ENCODE peak calls at places on chromosomes 2 and 18, in ten cellular contexts. One of them, this sample, is unnamed.

GRCh38 chr2:33040541-33040940 is 93.8 kb downstream of the LTBP1 start:
- DNase-seq in CD8-positive, alpha-beta T cell: no peak
- DNase-seq in CD8-positive, alpha-beta memory T cell: no peak
- DNase-seq in CD4-positive, alpha-beta memory T cell: no peak
- DNase-seq in K562: no peak
- DNase-seq in right cardiac atrium: no peak
- DNase-seq in lower lobe of right lung: no peak
- DNase-seq in AG04449: no peak
- DNase-seq in GM23248: no peak
- DNase-seq in heart left ventricle: no peak
- DNase-seq in this sample: no peak

GRCh38 chr2:72033636-72034035 is 114.0 kb downstream of the CYP26B1 start:
- DNase-seq in CD8-positive, alpha-beta T cell: no peak
- DNase-seq in CD8-positive, alpha-beta memory T cell: no peak
- DNase-seq in CD4-positive, alpha-beta memory T cell: no peak
- DNase-seq in K562: no peak
- DNase-seq in right cardiac atrium: peak; percentile 72
- DNase-seq in lower lobe of right lung: no peak
- DNase-seq in AG04449: no peak
- DNase-seq in GM23248: no peak
- DNase-seq in heart left ventricle: no peak
- DNase-seq in this sample: no peak

GRCh38 chr2:18856766-18857165 is 267.4 kb upstream of the NT5C1B start:
- DNase-seq in CD8-positive, alpha-beta T cell: no peak
- DNase-seq in CD8-positive, alpha-beta memory T cell: no peak
- DNase-seq in CD4-positive, alpha-beta memory T cell: no peak
- DNase-seq in K562: no peak
- DNase-seq in right cardiac atrium: no peak
- DNase-seq in lower lobe of right lung: no peak
- DNase-seq in AG04449: no peak
- DNase-seq in GM23248: peak; percentile 39
- DNase-seq in heart left ventricle: no peak
- DNase-seq in this sample: no peak

GRCh38 chr18:51867767-51868166 is 472.2 kb upstream of the DCC start:
- DNase-seq in CD8-positive, alpha-beta T cell: no peak
- DNase-seq in CD8-positive, alpha-beta memory T cell: no peak
- DNase-seq in CD4-positive, alpha-beta memory T cell: no peak
- DNase-seq in K562: no peak
- DNase-seq in right cardiac atrium: no peak
- DNase-seq in lower lobe of right lung: no peak
- DNase-seq in AG04449: no peak
- DNase-seq in GM23248: peak; percentile 43
- DNase-seq in heart left ventricle: no peak
- DNase-seq in this sample: peak; percentile 1

GRCh38 chr2:20365249-20365817 is 14.7 kb upstream of the PUM2 start:
- DNase-seq in CD8-positive, alpha-beta T cell: no peak
- DNase-seq in CD8-positive, alpha-beta memory T cell: no peak
- DNase-seq in CD4-positive, alpha-beta memory T cell: no peak
- DNase-seq in K562: no peak
- DNase-seq in right cardiac atrium: no peak
- DNase-seq in lower lobe of right lung: no peak
- DNase-seq in AG04449: peak; percentile 28
- DNase-seq in GM23248: peak; percentile 91
- DNase-seq in heart left ventricle: no peak
- DNase-seq in this sample: no peak

GRCh38 chr2:144510206-144510991 is 9.5 kb downstream of the ZEB2 start:
- DNase-seq in CD8-positive, alpha-beta T cell: peak; percentile 69
- DNase-seq in CD8-positive, alpha-beta memory T cell: peak; percentile 84
- DNase-seq in CD4-positive, alpha-beta memory T cell: peak; percentile 56
- DNase-seq in K562: no peak
- DNase-seq in right cardiac atrium: peak; percentile 66
- DNase-seq in lower lobe of right lung: no peak
- DNase-seq in AG04449: no peak
- DNase-seq in GM23248: peak; percentile 80
- DNase-seq in heart left ventricle: no peak
- DNase-seq in this sample: no peak

GRCh38 chr2:59745085-59745484 is 808.4 kb downstream of the BCL11A start:
- DNase-seq in CD8-positive, alpha-beta T cell: no peak
- DNase-seq in CD8-positive, alpha-beta memory T cell: no peak
- DNase-seq in CD4-positive, alpha-beta memory T cell: no peak
- DNase-seq in K562: no peak
- DNase-seq in right cardiac atrium: no peak
- DNase-seq in lower lobe of right lung: no peak
- DNase-seq in AG04449: no peak
- DNase-seq in GM23248: no peak
- DNase-seq in heart left ventricle: no peak
- DNase-seq in this sample: no peak

GRCh38 chr2:15298769-15299168 is 262.4 kb downstream of the NBAS start:
- DNase-seq in CD8-positive, alpha-beta T cell: no peak
- DNase-seq in CD8-positive, alpha-beta memory T cell: no peak
- DNase-seq in CD4-positive, alpha-beta memory T cell: no peak
- DNase-seq in K562: no peak
- DNase-seq in right cardiac atrium: no peak
- DNase-seq in lower lobe of right lung: no peak
- DNase-seq in AG04449: no peak
- DNase-seq in GM23248: peak; percentile 54
- DNase-seq in heart left ventricle: no peak
- DNase-seq in this sample: peak; percentile 18

GRCh38 chr2:8310557-8311455 is 371.1 kb upstream of the ID2 start:
- DNase-seq in CD8-positive, alpha-beta T cell: peak; percentile 51
- DNase-seq in CD8-positive, alpha-beta memory T cell: peak; percentile 54
- DNase-seq in CD4-positive, alpha-beta memory T cell: peak; percentile 54
- DNase-seq in K562: no peak
- DNase-seq in right cardiac atrium: no peak
- DNase-seq in lower lobe of right lung: peak; percentile 70
- DNase-seq in AG04449: no peak
- DNase-seq in GM23248: no peak
- DNase-seq in heart left ventricle: no peak
- DNase-seq in this sample: no peak

GRCh38 chr2:26718949-26719686 is 26.6 kb downstream of the KCNK3 start:
- DNase-seq in CD8-positive, alpha-beta T cell: no peak
- DNase-seq in CD8-positive, alpha-beta memory T cell: no peak
- DNase-seq in CD4-positive, alpha-beta memory T cell: no peak
- DNase-seq in K562: no peak
- DNase-seq in right cardiac atrium: no peak
- DNase-seq in lower lobe of right lung: no peak
- DNase-seq in AG04449: no peak
- DNase-seq in GM23248: no peak
- DNase-seq in heart left ventricle: no peak
- DNase-seq in this sample: no peak

GRCh38 chr2:98730053-98730850 is 680 bp downstream of the MGAT4A start:
- DNase-seq in CD8-positive, alpha-beta T cell: peak; percentile 81
- DNase-seq in CD8-positive, alpha-beta memory T cell: peak; percentile 55
- DNase-seq in CD4-positive, alpha-beta memory T cell: peak; percentile 61
- DNase-seq in K562: no peak
- DNase-seq in right cardiac atrium: peak; percentile 73
- DNase-seq in lower lobe of right lung: peak; percentile 73
- DNase-seq in AG04449: no peak
- DNase-seq in GM23248: peak; percentile 23
- DNase-seq in heart left ventricle: peak; percentile 56
- DNase-seq in this sample: no peak

GRCh38 chr2:219460424-219460926 is 25.8 kb downstream of the SPEG start:
- DNase-seq in CD8-positive, alpha-beta T cell: no peak
- DNase-seq in CD8-positive, alpha-beta memory T cell: no peak
- DNase-seq in CD4-positive, alpha-beta memory T cell: no peak
- DNase-seq in K562: peak; percentile 57
- DNase-seq in right cardiac atrium: peak; percentile 89
- DNase-seq in lower lobe of right lung: no peak
- DNase-seq in AG04449: no peak
- DNase-seq in GM23248: peak; percentile 40
- DNase-seq in heart left ventricle: peak; percentile 82
- DNase-seq in this sample: peak; percentile 85

GRCh38 chr2:61962095-61962984 is 56.9 kb downstream of the COMMD1 start:
- DNase-seq in CD8-positive, alpha-beta T cell: no peak
- DNase-seq in CD8-positive, alpha-beta memory T cell: no peak
- DNase-seq in CD4-positive, alpha-beta memory T cell: no peak
- DNase-seq in K562: no peak
- DNase-seq in right cardiac atrium: no peak
- DNase-seq in lower lobe of right lung: no peak
- DNase-seq in AG04449: no peak
- DNase-seq in GM23248: no peak
- DNase-seq in heart left ventricle: no peak
- DNase-seq in this sample: no peak

GRCh38 chr2:169080250-169081035 is 11.1 kb downstream of the DHRS9 start:
- DNase-seq in CD8-positive, alpha-beta T cell: no peak
- DNase-seq in CD8-positive, alpha-beta memory T cell: no peak
- DNase-seq in CD4-positive, alpha-beta memory T cell: no peak
- DNase-seq in K562: no peak
- DNase-seq in right cardiac atrium: no peak
- DNase-seq in lower lobe of right lung: no peak
- DNase-seq in AG04449: no peak
- DNase-seq in GM23248: no peak
- DNase-seq in heart left ventricle: no peak
- DNase-seq in this sample: no peak
- H3K4me3 ChIP-seq in CD8-positive, alpha-beta T cell: no peak overlapping the region
- H3K4me3 ChIP-seq in CD8-positive, alpha-beta memory T cell: no peak overlapping the region
- H3K4me3 ChIP-seq in CD4-positive, alpha-beta memory T cell: no peak overlapping the region
- H3K4me3 ChIP-seq in K562: no peak overlapping the region
- H3K4me3 ChIP-seq in right cardiac atrium: no peak overlapping the region
- H3K4me3 ChIP-seq in lower lobe of right lung: no peak overlapping the region
- H3K4me3 ChIP-seq in AG04449: no peak overlapping the region
- H3K4me3 ChIP-seq in GM23248: no peak overlapping the region
- H3K4me3 ChIP-seq in heart left ventricle: no peak overlapping the region
- H3K4me3 ChIP-seq in this sample: no peak overlapping the region

GRCh38 chr2:127810156-127810636 is 775 bp downstream of the WDR33 start:
- DNase-seq in CD8-positive, alpha-beta T cell: no peak
- DNase-seq in CD8-positive, alpha-beta memory T cell: no peak
- DNase-seq in CD4-positive, alpha-beta memory T cell: no peak
- DNase-seq in K562: no peak
- DNase-seq in right cardiac atrium: no peak
- DNase-seq in lower lobe of right lung: no peak
- DNase-seq in AG04449: no peak
- DNase-seq in GM23248: peak; percentile 64
- DNase-seq in heart left ventricle: peak; percentile 25
- DNase-seq in this sample: no peak

GRCh38 chr2:127814677-127815076 is 3.7 kb upstream of the WDR33 start:
- DNase-seq in CD8-positive, alpha-beta T cell: no peak
- DNase-seq in CD8-positive, alpha-beta memory T cell: no peak
- DNase-seq in CD4-positive, alpha-beta memory T cell: no peak
- DNase-seq in K562: no peak
- DNase-seq in right cardiac atrium: no peak
- DNase-seq in lower lobe of right lung: no peak
- DNase-seq in AG04449: no peak
- DNase-seq in GM23248: no peak
- DNase-seq in heart left ventricle: no peak
- DNase-seq in this sample: no peak

GRCh38 chr2:127810637-127811396 is at the start of gene WDR33:
- DNase-seq in CD8-positive, alpha-beta T cell: peak; percentile 96
- DNase-seq in CD8-positive, alpha-beta memory T cell: peak; percentile 93
- DNase-seq in CD4-positive, alpha-beta memory T cell: peak; percentile 93
- DNase-seq in K562: peak; percentile 96
- DNase-seq in right cardiac atrium: peak; percentile 96
- DNase-seq in lower lobe of right lung: peak; percentile 95
- DNase-seq in AG04449: peak; percentile 4
- DNase-seq in GM23248: peak; percentile 96
- DNase-seq in heart left ventricle: peak; percentile 91
- DNase-seq in this sample: peak; percentile 48

GRCh38 chr2:127811922-127812321 is 951 bp upstream of the WDR33 start:
- DNase-seq in CD8-positive, alpha-beta T cell: no peak
- DNase-seq in CD8-positive, alpha-beta memory T cell: no peak
- DNase-seq in CD4-positive, alpha-beta memory T cell: no peak
- DNase-seq in K562: no peak
- DNase-seq in right cardiac atrium: no peak
- DNase-seq in lower lobe of right lung: no peak
- DNase-seq in AG04449: no peak
- DNase-seq in GM23248: no peak
- DNase-seq in heart left ventricle: no peak
- DNase-seq in this sample: no peak

GRCh38 chr2:127811397-127811860 is 458 bp upstream of the WDR33 start:
- DNase-seq in CD8-positive, alpha-beta T cell: no peak
- DNase-seq in CD8-positive, alpha-beta memory T cell: no peak
- DNase-seq in CD4-positive, alpha-beta memory T cell: no peak
- DNase-seq in K562: no peak
- DNase-seq in right cardiac atrium: peak; percentile 66
- DNase-seq in lower lobe of right lung: peak; percentile 53
- DNase-seq in AG04449: no peak
- DNase-seq in GM23248: no peak
- DNase-seq in heart left ventricle: no peak
- DNase-seq in this sample: no peak
- H3K4me3 ChIP-seq in CD8-positive, alpha-beta T cell: peak overlapping the region; percentile 88
- H3K4me3 ChIP-seq in CD8-positive, alpha-beta memory T cell: peak overlapping the region; percentile 98
- H3K4me3 ChIP-seq in CD4-positive, alpha-beta memory T cell: peak overlapping the region; percentile 98
- H3K4me3 ChIP-seq in K562: peak overlapping the region; percentile 89
- H3K4me3 ChIP-seq in right cardiac atrium: peak overlapping the region; percentile 84
- H3K4me3 ChIP-seq in lower lobe of right lung: peak overlapping the region; percentile 88
- H3K4me3 ChIP-seq in AG04449: peak overlapping the region; percentile 68
- H3K4me3 ChIP-seq in GM23248: peak overlapping the region; percentile 86
- H3K4me3 ChIP-seq in heart left ventricle: peak overlapping the region; percentile 82
- H3K4me3 ChIP-seq in this sample: peak overlapping the region; percentile 88

DNA sequence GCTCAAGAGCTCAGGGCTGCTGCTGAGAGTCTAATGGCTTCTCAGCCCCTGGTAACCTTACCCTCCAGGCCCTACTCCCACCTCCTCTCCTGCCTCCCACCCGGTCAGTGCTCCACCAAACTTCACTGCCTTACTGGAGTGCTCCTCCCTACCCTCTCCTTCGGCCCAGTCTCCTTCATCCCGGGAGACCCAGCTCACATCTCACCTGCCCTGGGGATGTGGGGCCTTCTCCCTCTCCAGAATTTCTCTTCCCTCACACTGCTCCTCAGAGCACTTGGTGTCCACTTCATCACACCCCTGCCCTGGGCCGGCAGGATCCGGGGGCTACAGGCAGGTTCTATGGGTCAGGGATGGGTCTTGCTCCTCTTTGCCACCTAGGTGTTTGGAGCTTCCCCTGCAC is 21.6 kb downstream of the PTPN18 start:
- DNase-seq in CD8-positive, alpha-beta T cell: no peak
- DNase-seq in CD8-positive, alpha-beta memory T cell: no peak
- DNase-seq in CD4-positive, alpha-beta memory T cell: no peak
- DNase-seq in K562: no peak
- DNase-seq in right cardiac atrium: no peak
- DNase-seq in lower lobe of right lung: no peak
- DNase-seq in AG04449: no peak
- DNase-seq in GM23248: no peak
- DNase-seq in heart left ventricle: no peak
- DNase-seq in this sample: no peak
- H3K4me3 ChIP-seq in CD8-positive, alpha-beta T cell: no peak overlapping the region
- H3K4me3 ChIP-seq in CD8-positive, alpha-beta memory T cell: no peak overlapping the region
- H3K4me3 ChIP-seq in CD4-positive, alpha-beta memory T cell: no peak overlapping the region
- H3K4me3 ChIP-seq in K562: no peak overlapping the region
- H3K4me3 ChIP-seq in right cardiac atrium: no peak overlapping the region
- H3K4me3 ChIP-seq in lower lobe of right lung: no peak overlapping the region
- H3K4me3 ChIP-seq in AG04449: no peak overlapping the region
- H3K4me3 ChIP-seq in GM23248: no peak overlapping the region
- H3K4me3 ChIP-seq in heart left ventricle: no peak overlapping the region
- H3K4me3 ChIP-seq in this sample: no peak overlapping the region

DNA sequence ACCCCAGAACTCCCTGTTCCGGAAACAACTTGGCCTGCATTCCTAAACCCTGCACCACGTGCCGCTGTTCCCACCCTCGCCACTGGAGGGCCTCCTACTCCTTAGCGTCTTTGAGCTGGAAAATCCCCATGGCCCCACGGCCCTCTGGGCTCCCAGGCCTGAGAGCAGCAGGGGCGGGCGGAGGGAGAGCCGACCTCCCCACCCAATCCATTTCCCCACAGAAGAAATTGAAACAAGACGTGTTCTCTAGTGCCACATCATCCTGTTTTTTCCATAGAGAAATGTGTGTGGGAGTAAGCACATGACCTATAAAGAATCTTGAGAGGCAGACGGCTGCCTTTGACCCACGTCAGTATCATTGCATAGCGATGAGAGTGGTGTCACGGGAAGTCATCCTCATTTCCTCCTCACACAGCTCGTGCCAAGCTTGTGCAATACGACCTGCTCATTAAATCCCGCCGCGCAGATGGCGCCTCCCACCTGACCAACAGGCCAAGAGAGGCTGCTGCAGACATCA is 79.2 kb downstream of the LAMA1 start:
- DNase-seq in CD8-positive, alpha-beta T cell: no peak
- DNase-seq in CD8-positive, alpha-beta memory T cell: no peak
- DNase-seq in CD4-positive, alpha-beta memory T cell: no peak
- DNase-seq in K562: peak; percentile 52
- DNase-seq in right cardiac atrium: peak; percentile 85
- DNase-seq in lower lobe of right lung: peak; percentile 62
- DNase-seq in AG04449: peak; percentile 96
- DNase-seq in GM23248: peak; percentile 100
- DNase-seq in heart left ventricle: peak; percentile 63
- DNase-seq in this sample: peak; percentile 99
- H3K4me3 ChIP-seq in CD8-positive, alpha-beta T cell: no peak overlapping the region
- H3K4me3 ChIP-seq in CD8-positive, alpha-beta memory T cell: no peak overlapping the region
- H3K4me3 ChIP-seq in CD4-positive, alpha-beta memory T cell: no peak overlapping the region
- H3K4me3 ChIP-seq in K562: no peak overlapping the region
- H3K4me3 ChIP-seq in right cardiac atrium: no peak overlapping the region
- H3K4me3 ChIP-seq in lower lobe of right lung: peak overlapping the region; percentile 6
- H3K4me3 ChIP-seq in AG04449: peak overlapping the region; percentile 34
- H3K4me3 ChIP-seq in GM23248: peak overlapping the region; percentile 52
- H3K4me3 ChIP-seq in heart left ventricle: peak overlapping the region; percentile 44
- H3K4me3 ChIP-seq in this sample: no peak overlapping the region

This sample was measured in skeletal muscle cell.